ENCODE peak calls at places on chromosomes 12 and 14, in eight cellular contexts. R is CD4-positive, CD25-positive, alpha-beta regulatory T cell; M is thyroid gland; Q is heart right ventricle; E is PC-9; O is psoas muscle; W is astrocyte of the spinal cord; Y is BE2C. C is an unnamed sample.
A peak's percentile ranks its signal among the peaks of the same experiment; 100 is the strongest.

GRCh38 chr12:124508323-124509096 is 58.9 kb downstream of the NCOR2 start:
- DNase-seq in R (no peak), M (no peak), Q (no peak), E (peak; percentile 45), O (peak; percentile 71), W (no peak), Y (no peak), C (peak; percentile 79)

GRCh38 chr14:70755655-70756054 is 53.7 kb downstream of the MAP3K9 start:
- DNase-seq in R (no peak), M (no peak), Q (no peak), E (no peak), O (no peak), W (peak; percentile 28), Y (no peak), C (no peak)

GRCh38 chr12:51430196-51430895 is 5.7 kb downstream of the SLC4A8 start:
- DNase-seq in R (no peak), M (no peak), Q (no peak), E (no peak), O (no peak), W (no peak), Y (no peak), C (no peak)

GRCh38 chr12:69368171-69368570 is 8.6 kb downstream of the YEATS4 start:
- DNase-seq in R (no peak), M (no peak), Q (no peak), E (no peak), O (no peak), W (no peak), Y (no peak), C (no peak)

GRCh38 chr12:51836012-51836832 is 12.3 kb downstream of the FIGNL2 start:
- DNase-seq in R (no peak), M (no peak), Q (no peak), E (no peak), O (no peak), W (no peak), Y (no peak), C (peak; percentile 89)

GRCh38 chr14:72515779-72516770 is 377.8 kb downstream of the DPF3 start:
- DNase-seq in R (no peak), M (no peak), Q (peak; percentile 14), E (no peak), O (no peak), W (peak; percentile 64), Y (no peak), C (no peak)

GRCh38 chr14:43356984-43357545 is 1150.0 kb downstream of the FSCB start:
- DNase-seq in R (no peak), M (no peak), Q (no peak), E (no peak), O (no peak), W (no peak), Y (no peak), C (no peak)

GRCh38 chr14:76090611-76091010 is 61.1 kb upstream of the GPATCH2L start:
- DNase-seq in R (no peak), M (no peak), Q (no peak), E (no peak), O (no peak), W (no peak), Y (no peak), C (no peak)

GRCh38 chr14:61471297-61471980 is 150.1 kb downstream of the PRKCH start:
- DNase-seq in R (no peak), M (no peak), Q (peak; percentile 31), E (no peak), O (no peak), W (no peak), Y (peak; percentile 54), C (no peak)

GRCh38 chr14:32374155-32374554 is 45.1 kb downstream of the AKAP6 start:
- DNase-seq in R (no peak), M (no peak), Q (no peak), E (no peak), O (no peak), W (peak; percentile 62), Y (no peak), C (no peak)

GRCh38 chr14:59407246-59407615 is 57.9 kb downstream of the GPR135 start:
- DNase-seq in R (no peak), M (no peak), Q (no peak), E (no peak), O (no peak), W (peak; percentile 93), Y (no peak), C (no peak)

GRCh38 chr12:87274594-87275245 is 754.5 kb downstream of the C12orf50 start:
- DNase-seq in R (no peak), M (no peak), Q (no peak), E (no peak), O (no peak), W (peak; percentile 43), Y (peak; percentile 24), C (peak; percentile 5)

GRCh38 chr14:68394113-68394718 is 398.7 kb downstream of the ZFP36L1 start:
- DNase-seq in R (no peak), M (no peak), Q (no peak), E (no peak), O (no peak), W (peak; percentile 28), Y (no peak), C (no peak)

GRCh38 chr14:88863167-88863566 is 38.7 kb downstream of the TTC8 start:
- DNase-seq in R (no peak), M (no peak), Q (no peak), E (no peak), O (no peak), W (no peak), Y (no peak), C (no peak)

GRCh38 chr12:53071591-53072551 is 7.3 kb downstream of the SPRYD3 start:
- DNase-seq in R (no peak), M (peak; percentile 85), Q (peak; percentile 84), E (no peak), O (peak; percentile 89), W (no peak), Y (no peak), C (peak; percentile 86)

GRCh38 chr14:75222208-75222701 is 45.8 kb upstream of the TMED10 start:
- DNase-seq in R (no peak), M (no peak), Q (no peak), E (peak; percentile 66), O (no peak), W (peak; percentile 90), Y (no peak), C (no peak)

GRCh38 chr12:109730306-109731145 is 16.9 kb downstream of the FAM222A start:
- DNase-seq in R (no peak), M (no peak), Q (no peak), E (no peak), O (peak; percentile 20), W (no peak), Y (peak; percentile 8), C (no peak)
- H3K4me3 ChIP-seq in R (no peak overlapping the region), M (no peak overlapping the region), Q (no peak overlapping the region), E (no peak overlapping the region), O (no peak overlapping the region), W (no peak overlapping the region), Y (no peak overlapping the region), C (no peak overlapping the region)

GRCh38 chr12:1638167-1638566 is 9.1 kb downstream of the WNT5B start:
- DNase-seq in R (no peak), M (no peak), Q (no peak), E (no peak), O (no peak), W (no peak), Y (no peak), C (no peak)
- H3K4me3 ChIP-seq in R (no peak overlapping the region), M (no peak overlapping the region), Q (no peak overlapping the region), E (no peak overlapping the region), O (no peak overlapping the region), W (no peak overlapping the region), Y (no peak overlapping the region), C (no peak overlapping the region)

DNA sequence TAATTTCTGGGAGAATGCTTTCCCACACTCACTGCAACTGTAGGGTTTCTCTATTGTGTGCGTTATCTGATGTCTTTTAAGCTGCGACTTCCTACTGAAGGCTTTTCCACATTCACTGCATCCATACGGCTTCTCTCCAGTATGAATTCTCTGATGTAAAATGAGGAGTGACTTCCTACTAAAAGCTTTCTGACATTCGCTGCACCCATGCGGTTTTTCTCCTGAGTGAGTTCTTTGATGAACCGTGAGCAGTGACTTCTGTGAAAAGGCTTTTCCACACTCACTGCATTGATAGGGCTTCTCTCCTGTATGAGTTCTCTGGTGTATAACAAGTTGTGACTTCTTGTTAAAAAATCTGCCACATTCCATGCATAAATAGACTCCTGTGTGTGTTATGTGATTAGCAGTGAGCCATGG is 29.7 kb downstream of the ZNF605 start:
- DNase-seq in R (no peak), M (no peak), Q (no peak), E (no peak), O (no peak), W (peak; percentile 29), Y (no peak), C (no peak)
- H3K4me3 ChIP-seq in R (no peak overlapping the region), M (no peak overlapping the region), Q (no peak overlapping the region), E (no peak overlapping the region), O (no peak overlapping the region), W (no peak overlapping the region), Y (no peak overlapping the region), C (no peak overlapping the region)

GRCh38 chr14:100474176-100474575 is 113.0 kb downstream of the BEGAIN start:
- DNase-seq in R (no peak), M (no peak), Q (no peak), E (no peak), O (no peak), W (peak; percentile 13), Y (no peak), C (no peak)

GRCh38 chr14:100473249-100473648 is 114.0 kb downstream of the BEGAIN start:
- DNase-seq in R (no peak), M (no peak), Q (no peak), E (no peak), O (no peak), W (no peak), Y (no peak), C (no peak)

GRCh38 chr14:100472491-100472890 is 114.7 kb downstream of the BEGAIN start:
- DNase-seq in R (no peak), M (no peak), Q (no peak), E (no peak), O (no peak), W (no peak), Y (peak; percentile 39), C (no peak)

GRCh38 chr14:100475268-100475667 is 111.9 kb downstream of the BEGAIN start:
- DNase-seq in R (no peak), M (no peak), Q (no peak), E (no peak), O (no peak), W (no peak), Y (no peak), C (no peak)

DNA sequence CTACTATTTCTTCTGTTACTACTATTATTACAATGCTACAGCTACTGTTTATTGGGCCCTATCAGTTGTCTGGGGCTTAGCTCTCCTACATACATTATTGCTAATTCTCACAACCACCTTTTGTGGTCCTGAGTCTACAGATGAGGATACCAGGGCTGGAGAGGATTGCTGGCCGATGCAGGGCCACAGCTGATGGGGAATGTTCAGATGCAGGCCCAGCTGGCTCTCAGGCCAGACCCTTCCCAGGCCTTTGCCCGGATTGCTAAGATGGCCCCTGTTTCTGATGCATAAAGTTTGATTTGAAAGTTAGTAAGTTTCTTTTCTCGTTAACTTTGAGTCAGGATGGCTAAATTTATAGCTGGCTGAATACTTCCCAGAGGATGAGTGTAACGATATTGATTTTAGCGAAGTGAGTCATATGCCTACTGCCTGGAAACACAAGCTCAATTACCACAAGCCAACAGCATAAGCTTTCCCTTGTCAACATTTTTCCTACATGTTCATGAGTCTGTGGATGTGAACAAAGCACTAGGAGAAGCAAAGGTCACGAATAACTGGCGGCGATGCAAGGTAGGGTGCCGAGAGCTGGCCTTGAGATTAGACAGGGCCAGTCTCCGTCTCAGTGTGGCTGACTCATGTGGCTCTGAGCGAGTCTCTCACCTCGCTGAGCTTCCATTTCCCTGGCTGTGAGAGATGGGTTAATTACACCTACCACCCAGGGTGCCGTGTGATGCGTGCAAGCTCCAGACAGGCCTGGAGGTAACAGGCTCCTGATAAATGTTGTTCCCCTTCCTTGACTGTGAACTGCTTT is 111.0 kb downstream of the BEGAIN start:
- DNase-seq in R (no peak), M (no peak), Q (no peak), E (peak; percentile 17), O (no peak), W (peak; percentile 99), Y (no peak), C (no peak)
- H3K4me3 ChIP-seq in R (no peak overlapping the region), M (no peak overlapping the region), Q (no peak overlapping the region), E (peak overlapping the region; percentile 41), O (no peak overlapping the region), W (no peak overlapping the region), Y (no peak overlapping the region), C (no peak overlapping the region)